ENCODE peak calls at places on chromosomes 1 and 21, in five cellular contexts. One of them, this sample, is unnamed.

GRCh38 chr1:151282883-151283725 is 1.0 kb downstream of the ZNF687 start:
- DNase-seq in skeletal muscle cell: no peak
- DNase-seq in CD8-positive, alpha-beta T cell: no peak
- DNase-seq in mesendoderm: peak
- DNase-seq in AG10803: no peak
- DNase-seq in this sample: no peak

GRCh38 chr1:36583980-36584805 is 101.5 kb upstream of the CSF3R start:
- DNase-seq in skeletal muscle cell: no peak
- DNase-seq in CD8-positive, alpha-beta T cell: no peak
- DNase-seq in mesendoderm: no peak
- DNase-seq in AG10803: no peak
- DNase-seq in this sample: no peak

GRCh38 chr21:38355992-38356781 is 99.4 kb downstream of the KCNJ15 start:
- DNase-seq in skeletal muscle cell: no peak
- DNase-seq in CD8-positive, alpha-beta T cell: peak
- DNase-seq in mesendoderm: peak
- DNase-seq in AG10803: peak
- DNase-seq in this sample: no peak

GRCh38 chr1:48937732-48938131 is 161.0 kb upstream of the BEND5 start:
- DNase-seq in skeletal muscle cell: no peak
- DNase-seq in CD8-positive, alpha-beta T cell: no peak
- DNase-seq in mesendoderm: peak
- DNase-seq in AG10803: no peak
- DNase-seq in this sample: no peak

GRCh38 chr1:75950176-75950575 is 18.0 kb upstream of the ASB17 start:
- DNase-seq in skeletal muscle cell: no peak
- DNase-seq in CD8-positive, alpha-beta T cell: no peak
- DNase-seq in mesendoderm: no peak
- DNase-seq in AG10803: no peak
- DNase-seq in this sample: no peak

GRCh38 chr1:91885331-91885715 is 628 bp downstream of the TGFBR3 start:
- DNase-seq in skeletal muscle cell: no peak
- DNase-seq in CD8-positive, alpha-beta T cell: peak
- DNase-seq in mesendoderm: no peak
- DNase-seq in AG10803: peak
- DNase-seq in this sample: no peak

GRCh38 chr21:32533611-32534010 is 51.7 kb downstream of the TCP10L start:
- DNase-seq in skeletal muscle cell: no peak
- DNase-seq in CD8-positive, alpha-beta T cell: no peak
- DNase-seq in mesendoderm: no peak
- DNase-seq in AG10803: no peak
- DNase-seq in this sample: no peak

GRCh38 chr1:26696191-26696644 is 403 bp downstream of the ARID1A start:
- DNase-seq in skeletal muscle cell: no peak
- DNase-seq in CD8-positive, alpha-beta T cell: peak
- DNase-seq in mesendoderm: no peak
- DNase-seq in AG10803: no peak
- DNase-seq in this sample: no peak

GRCh38 chr21:43597052-43597451 is 62.2 kb downstream of the HSF2BP start:
- DNase-seq in skeletal muscle cell: no peak
- DNase-seq in CD8-positive, alpha-beta T cell: no peak
- DNase-seq in mesendoderm: peak
- DNase-seq in AG10803: peak
- DNase-seq in this sample: peak

GRCh38 chr21:41953831-41954653 is at the start of gene C2CD2:
- DNase-seq in skeletal muscle cell: peak
- DNase-seq in CD8-positive, alpha-beta T cell: no peak
- DNase-seq in mesendoderm: peak
- DNase-seq in AG10803: peak
- DNase-seq in this sample: no peak

GRCh38 chr21:44078411-44078981 is 28.7 kb upstream of the PWP2 start:
- DNase-seq in skeletal muscle cell: no peak
- DNase-seq in CD8-positive, alpha-beta T cell: no peak
- DNase-seq in mesendoderm: peak
- DNase-seq in AG10803: no peak
- DNase-seq in this sample: no peak

GRCh38 chr1:230950404-230950803 is 28.3 kb downstream of the TTC13 start:
- DNase-seq in skeletal muscle cell: no peak
- DNase-seq in CD8-positive, alpha-beta T cell: no peak
- DNase-seq in mesendoderm: no peak
- DNase-seq in AG10803: no peak
- DNase-seq in this sample: no peak

GRCh38 chr1:202706851-202707250 is 3.4 kb downstream of the SYT2 start:
- DNase-seq in skeletal muscle cell: no peak
- DNase-seq in CD8-positive, alpha-beta T cell: no peak
- DNase-seq in mesendoderm: no peak
- DNase-seq in AG10803: no peak
- DNase-seq in this sample: no peak

GRCh38 chr1:1198423-1199140 is 7.8 kb downstream of the TNFRSF18 start:
- DNase-seq in skeletal muscle cell: no peak
- DNase-seq in CD8-positive, alpha-beta T cell: no peak
- DNase-seq in mesendoderm: no peak
- DNase-seq in AG10803: no peak
- DNase-seq in this sample: no peak

GRCh38 chr1:76867342-76868130 is at the start of gene ST6GALNAC5:
- DNase-seq in skeletal muscle cell: no peak
- DNase-seq in CD8-positive, alpha-beta T cell: no peak
- DNase-seq in mesendoderm: peak
- DNase-seq in AG10803: peak
- DNase-seq in this sample: no peak

GRCh38 chr1:226628624-226629155 is 80.1 kb downstream of the STUM start:
- DNase-seq in skeletal muscle cell: no peak
- DNase-seq in CD8-positive, alpha-beta T cell: no peak
- DNase-seq in mesendoderm: no peak
- DNase-seq in AG10803: no peak
- DNase-seq in this sample: no peak

GRCh38 chr21:24076179-24076578 is 1531.1 kb downstream of the MRPL39 start:
- DNase-seq in skeletal muscle cell: peak
- DNase-seq in CD8-positive, alpha-beta T cell: no peak
- DNase-seq in mesendoderm: peak
- DNase-seq in AG10803: no peak
- DNase-seq in this sample: no peak

GRCh38 chr1:159991513-159991912 is 37.5 kb upstream of the SLAMF9 start:
- DNase-seq in skeletal muscle cell: no peak
- DNase-seq in CD8-positive, alpha-beta T cell: no peak
- DNase-seq in mesendoderm: no peak
- DNase-seq in AG10803: peak
- DNase-seq in this sample: no peak

GRCh38 chr1:43206721-43207228 is 34.6 kb downstream of the CFAP57 start:
- DNase-seq in skeletal muscle cell: peak
- DNase-seq in CD8-positive, alpha-beta T cell: no peak
- DNase-seq in mesendoderm: peak
- DNase-seq in AG10803: peak
- DNase-seq in this sample: peak

GRCh38 chr1:227934476-227935313 is 13.0 kb downstream of the WNT9A start:
- DNase-seq in skeletal muscle cell: peak
- DNase-seq in CD8-positive, alpha-beta T cell: no peak
- DNase-seq in mesendoderm: peak
- DNase-seq in AG10803: peak
- DNase-seq in this sample: peak

GRCh38 chr1:55623339-55623738 is 408.2 kb upstream of the USP24 start:
- DNase-seq in skeletal muscle cell: no peak
- DNase-seq in CD8-positive, alpha-beta T cell: no peak
- DNase-seq in mesendoderm: peak
- DNase-seq in AG10803: no peak
- DNase-seq in this sample: no peak

GRCh38 chr1:61808968-61809367 is 66.7 kb downstream of the PATJ start:
- DNase-seq in skeletal muscle cell: no peak
- DNase-seq in CD8-positive, alpha-beta T cell: no peak
- DNase-seq in mesendoderm: no peak
- DNase-seq in AG10803: peak
- DNase-seq in this sample: no peak

GRCh38 chr1:17297991-17298390 is 10.0 kb upstream of the PADI4 start:
- DNase-seq in skeletal muscle cell: no peak
- DNase-seq in CD8-positive, alpha-beta T cell: no peak
- DNase-seq in mesendoderm: no peak
- DNase-seq in AG10803: no peak
- DNase-seq in this sample: no peak

GRCh38 chr1:147168626-147169058 is 3.6 kb downstream of the PRKAB2 start:
- DNase-seq in skeletal muscle cell: no peak
- DNase-seq in CD8-positive, alpha-beta T cell: no peak
- DNase-seq in mesendoderm: peak
- DNase-seq in AG10803: peak
- DNase-seq in this sample: no peak

GRCh38 chr1:6445062-6445763 is 20.6 kb downstream of the ESPN start:
- DNase-seq in skeletal muscle cell: no peak
- DNase-seq in CD8-positive, alpha-beta T cell: no peak
- DNase-seq in mesendoderm: peak
- DNase-seq in AG10803: peak
- DNase-seq in this sample: no peak

GRCh38 chr1:6441586-6441985 is 17.0 kb downstream of the ESPN start:
- DNase-seq in skeletal muscle cell: no peak
- DNase-seq in CD8-positive, alpha-beta T cell: no peak
- DNase-seq in mesendoderm: no peak
- DNase-seq in AG10803: no peak
- DNase-seq in this sample: no peak

GRCh38 chr1:6443339-6444115 is 19.0 kb downstream of the ESPN start:
- DNase-seq in skeletal muscle cell: no peak
- DNase-seq in CD8-positive, alpha-beta T cell: no peak
- DNase-seq in mesendoderm: no peak
- DNase-seq in AG10803: no peak
- DNase-seq in this sample: no peak

GRCh38 chr1:6446665-6447015 is 19.3 kb downstream of the TNFRSF25 start:
- DNase-seq in skeletal muscle cell: no peak
- DNase-seq in CD8-positive, alpha-beta T cell: no peak
- DNase-seq in mesendoderm: no peak
- DNase-seq in AG10803: no peak
- DNase-seq in this sample: no peak

GRCh38 chr1:6444377-6444776 is 19.8 kb downstream of the ESPN start:
- DNase-seq in skeletal muscle cell: no peak
- DNase-seq in CD8-positive, alpha-beta T cell: no peak
- DNase-seq in mesendoderm: no peak
- DNase-seq in AG10803: no peak
- DNase-seq in this sample: no peak
- H3K4me3 ChIP-seq in skeletal muscle cell: no peak
- H3K4me3 ChIP-seq in CD8-positive, alpha-beta T cell: no peak
- H3K4me3 ChIP-seq in mesendoderm: no peak
- H3K4me3 ChIP-seq in AG10803: no peak
- H3K4me3 ChIP-seq in this sample: no peak

DNA sequence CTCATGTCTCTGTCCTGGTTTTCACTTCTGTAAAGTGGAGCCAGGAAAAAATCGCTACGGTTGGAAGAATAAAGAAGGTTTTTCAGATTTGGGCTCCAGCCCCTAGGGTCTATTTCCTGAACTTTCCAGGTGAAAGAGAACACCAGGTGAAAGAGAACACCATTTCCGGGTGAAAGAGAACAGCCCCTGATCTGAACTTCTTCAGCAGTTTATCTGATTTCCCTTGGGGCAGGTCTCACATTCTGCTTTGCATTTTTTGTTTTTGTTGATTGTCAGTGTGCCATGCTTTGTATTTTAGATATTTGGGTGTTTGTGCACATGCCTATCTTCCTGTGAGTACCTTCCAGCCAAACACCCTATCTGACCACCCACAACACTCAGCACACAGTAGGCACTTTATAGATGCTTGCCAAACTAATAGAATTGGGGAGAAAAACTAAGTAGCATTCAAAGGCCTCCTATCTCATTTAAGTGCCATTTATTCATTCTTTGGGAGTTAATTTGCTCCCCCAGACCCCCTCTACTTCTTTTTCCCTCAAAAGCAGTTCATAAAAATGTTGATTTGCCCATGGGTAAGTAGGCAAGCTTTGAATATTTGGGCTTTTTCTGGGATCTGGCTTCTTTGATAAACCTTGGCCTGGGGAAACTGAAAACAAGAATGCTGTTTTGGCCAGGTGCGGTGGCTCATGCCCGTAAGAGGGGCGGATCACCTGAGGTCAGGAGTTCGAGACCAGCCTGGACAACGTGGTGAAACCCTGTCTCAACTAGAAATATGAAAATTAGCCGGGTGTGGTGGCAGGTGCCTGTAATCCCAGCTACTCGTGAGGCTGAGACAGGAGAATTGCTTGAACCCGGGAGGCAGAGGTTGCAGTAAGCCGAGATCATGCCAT is 2.2 kb downstream of the NAV1 start:
- DNase-seq in skeletal muscle cell: no peak
- DNase-seq in CD8-positive, alpha-beta T cell: no peak
- DNase-seq in mesendoderm: peak
- DNase-seq in AG10803: no peak
- DNase-seq in this sample: no peak
- H3K4me3 ChIP-seq in skeletal muscle cell: peak
- H3K4me3 ChIP-seq in CD8-positive, alpha-beta T cell: no peak
- H3K4me3 ChIP-seq in mesendoderm: no peak
- H3K4me3 ChIP-seq in AG10803: peak
- H3K4me3 ChIP-seq in this sample: no peak

GRCh38 chr1:5888606-5889211 is 103.5 kb downstream of the NPHP4 start:
- DNase-seq in skeletal muscle cell: no peak
- DNase-seq in CD8-positive, alpha-beta T cell: no peak
- DNase-seq in mesendoderm: peak
- DNase-seq in AG10803: no peak
- DNase-seq in this sample: no peak
- H3K4me3 ChIP-seq in skeletal muscle cell: no peak
- H3K4me3 ChIP-seq in CD8-positive, alpha-beta T cell: no peak
- H3K4me3 ChIP-seq in mesendoderm: no peak
- H3K4me3 ChIP-seq in AG10803: no peak
- H3K4me3 ChIP-seq in this sample: no peak

DNA sequence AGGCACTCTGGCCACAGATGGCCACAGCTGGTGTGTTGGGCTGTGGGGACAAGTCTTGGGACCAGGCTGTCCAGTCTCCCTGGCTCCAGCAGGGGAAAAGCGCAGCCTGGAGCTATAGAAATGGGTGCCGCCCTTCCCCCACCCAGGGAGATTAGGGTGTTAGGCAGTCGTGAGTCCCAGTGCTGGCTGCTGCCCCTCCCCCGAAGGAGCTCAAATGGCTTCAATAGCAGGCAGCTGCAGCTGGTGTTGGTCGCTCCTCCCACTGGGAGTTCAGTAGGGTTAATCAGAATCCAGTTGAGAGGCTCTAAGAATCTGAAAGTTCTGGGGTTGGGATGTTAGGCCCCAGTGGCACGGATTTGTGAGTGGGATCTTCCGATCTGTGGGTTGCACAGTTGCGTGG is 595.6 kb upstream of the PKN2 start:
- DNase-seq in skeletal muscle cell: no peak
- DNase-seq in CD8-positive, alpha-beta T cell: no peak
- DNase-seq in mesendoderm: peak
- DNase-seq in AG10803: no peak
- DNase-seq in this sample: no peak
- H3K4me3 ChIP-seq in skeletal muscle cell: no peak
- H3K4me3 ChIP-seq in CD8-positive, alpha-beta T cell: no peak
- H3K4me3 ChIP-seq in mesendoderm: no peak
- H3K4me3 ChIP-seq in AG10803: no peak
- H3K4me3 ChIP-seq in this sample: no peak

GRCh38 chr1:156120318-156120717 is 5.8 kb downstream of the LMNA start:
- DNase-seq in skeletal muscle cell: no peak
- DNase-seq in CD8-positive, alpha-beta T cell: no peak
- DNase-seq in mesendoderm: no peak
- DNase-seq in AG10803: no peak
- DNase-seq in this sample: no peak
- H3K4me3 ChIP-seq in skeletal muscle cell: peak
- H3K4me3 ChIP-seq in CD8-positive, alpha-beta T cell: no peak
- H3K4me3 ChIP-seq in mesendoderm: no peak
- H3K4me3 ChIP-seq in AG10803: peak
- H3K4me3 ChIP-seq in this sample: no peak

GRCh38 chr1:65114312-65114711 is 33.7 kb upstream of the AK4 start:
- DNase-seq in skeletal muscle cell: no peak
- DNase-seq in CD8-positive, alpha-beta T cell: no peak
- DNase-seq in mesendoderm: no peak
- DNase-seq in AG10803: no peak
- DNase-seq in this sample: no peak
- H3K4me3 ChIP-seq in skeletal muscle cell: no peak
- H3K4me3 ChIP-seq in CD8-positive, alpha-beta T cell: no peak
- H3K4me3 ChIP-seq in mesendoderm: no peak
- H3K4me3 ChIP-seq in AG10803: no peak
- H3K4me3 ChIP-seq in this sample: no peak

GRCh38 chr21:37273440-37273839 is 6.3 kb upstream of the VPS26C start:
- DNase-seq in skeletal muscle cell: no peak
- DNase-seq in CD8-positive, alpha-beta T cell: no peak
- DNase-seq in mesendoderm: no peak
- DNase-seq in AG10803: no peak
- DNase-seq in this sample: no peak
- H3K4me3 ChIP-seq in skeletal muscle cell: no peak
- H3K4me3 ChIP-seq in CD8-positive, alpha-beta T cell: no peak
- H3K4me3 ChIP-seq in mesendoderm: no peak
- H3K4me3 ChIP-seq in AG10803: no peak
- H3K4me3 ChIP-seq in this sample: no peak